ENCODE peak calls at places on chromosome 9, in nine cellular contexts. Z is C1 segment of cervical spinal cord; H is non-pigmented ciliary epithelial cell; L is WTC11; A is effector memory CD8-positive, alpha-beta T cell; S is activated T-helper 1 cell treated with anti-CD3 and anti-CD28 coated beads, Interleukin-2, amount 50 U/mL, for 16 hours; X is NCI-H2171; B is NCI-H774; M is cardiac fibroblast. W is an unnamed sample.

GRCh38 chr9:133990366-133991210 is 1.5 kb downstream of the VAV2 start:
- DNase-seq in Z (no peak), X (no peak), A (no peak), B (peak), S (no peak), L (peak), M (peak), H (no peak), W (no peak)

GRCh38 chr9:87109851-87110250 is 162.5 kb upstream of the GAS1 start:
- DNase-seq in A (no peak), X (no peak), H (peak), L (no peak), M (peak), B (no peak), Z (no peak), S (no peak), W (no peak)

GRCh38 chr9:76399831-76400230 is 5.6 kb upstream of the RFK start:
- DNase-seq in H (no peak), B (no peak), Z (no peak), S (no peak), A (no peak), M (no peak), L (no peak), X (no peak), W (no peak)

GRCh38 chr9:127118597-127119318 is 3.7 kb downstream of the ANGPTL2 start:
- DNase-seq in Z (no peak), A (no peak), M (no peak), B (no peak), X (no peak), S (no peak), L (no peak), H (no peak), W (peak)

GRCh38 chr9:89527084-89527483 is 29.2 kb upstream of the SEMA4D start:
- DNase-seq in H (no peak), X (no peak), A (no peak), S (no peak), B (no peak), L (no peak), Z (peak), M (no peak), W (no peak)

GRCh38 chr9:135959814-135960213 is 1.4 kb downstream of the UBAC1 start:
- DNase-seq in B (no peak), M (peak), X (no peak), A (no peak), L (no peak), Z (no peak), H (no peak), S (no peak), W (no peak)

GRCh38 chr9:134783699-134784039 is 96.9 kb upstream of the FCN2 start:
- DNase-seq in X (no peak), A (no peak), Z (no peak), B (no peak), H (no peak), M (peak), S (no peak), L (no peak), W (no peak)

GRCh38 chr9:123637940-123638634 is 282.1 kb downstream of the CRB2 start:
- DNase-seq in L (no peak), B (no peak), Z (no peak), A (peak), S (no peak), X (no peak), M (no peak), H (no peak), W (no peak)

GRCh38 chr9:38339496-38339895 is 53.0 kb upstream of the ALDH1B1 start:
- DNase-seq in S (no peak), A (no peak), M (peak), Z (no peak), B (no peak), X (no peak), H (no peak), L (no peak), W (peak)

GRCh38 chr9:77751341-77752091 is 103.4 kb upstream of the GNA14 start:
- DNase-seq in M (peak), B (peak), S (no peak), A (no peak), X (no peak), L (no peak), Z (no peak), H (peak), W (no peak)

GRCh38 chr9:37449877-37450632 is 15.2 kb downstream of the ZBTB5 start:
- DNase-seq in Z (peak), A (no peak), S (no peak), H (no peak), M (no peak), L (no peak), X (no peak), B (no peak), W (no peak)

GRCh38 chr9:37340961-37341360 is 81.5 kb upstream of the GRHPR start:
- DNase-seq in B (no peak), H (no peak), A (no peak), Z (no peak), L (no peak), M (no peak), S (no peak), X (no peak), W (no peak)

GRCh38 chr9:84111726-84112125 is 131.1 kb downstream of the RMI1 start:
- DNase-seq in M (peak), Z (no peak), B (no peak), X (no peak), H (no peak), L (no peak), A (no peak), S (no peak), W (no peak)

GRCh38 chr9:89750117-89750551 is 145.3 kb downstream of the GADD45G start:
- DNase-seq in L (no peak), A (no peak), S (no peak), M (no peak), X (no peak), Z (peak), H (no peak), B (peak), W (no peak)

GRCh38 chr9:81844131-81844567 is 84.1 kb upstream of the SPATA31D4 start:
- DNase-seq in S (no peak), H (no peak), X (no peak), A (no peak), M (no peak), Z (no peak), L (no peak), B (no peak), W (no peak)

GRCh38 chr9:115013998-115014397 is 83.6 kb upstream of the TNFSF8 start:
- DNase-seq in X (peak), Z (no peak), M (peak), S (peak), B (peak), L (peak), H (peak), A (peak), W (no peak)

GRCh38 chr9:2338770-2339169 is 282.8 kb upstream of the VLDLR start:
- DNase-seq in H (no peak), Z (no peak), M (no peak), B (no peak), S (no peak), A (no peak), X (no peak), L (no peak), W (no peak)

GRCh38 chr9:121626012-121626411 is 25.4 kb upstream of the DAB2IP start:
- DNase-seq in A (no peak), Z (no peak), B (no peak), X (no peak), H (no peak), S (no peak), M (no peak), L (no peak), W (no peak)

GRCh38 chr9:77764894-77765780 is 117.0 kb upstream of the GNA14 start:
- DNase-seq in B (no peak), A (no peak), S (no peak), L (no peak), H (peak), M (peak), X (peak), Z (no peak), W (no peak)

GRCh38 chr9:6564868-6565267 is 80.7 kb downstream of the GLDC start:
- DNase-seq in X (no peak), L (no peak), M (peak), B (no peak), H (no peak), A (no peak), Z (no peak), S (no peak), W (no peak)

GRCh38 chr9:6072442-6072841 is 57.0 kb upstream of the RANBP6 start:
- DNase-seq in B (no peak), A (no peak), S (no peak), Z (no peak), L (no peak), M (no peak), H (no peak), X (no peak), W (no peak)

GRCh38 chr9:136584401-136585328 is 38.8 kb upstream of the NOTCH1 start:
- DNase-seq in H (no peak), S (no peak), M (peak), B (no peak), L (no peak), Z (no peak), X (no peak), A (no peak), W (no peak)

GRCh38 chr9:13569706-13570423 is 290.4 kb upstream of the MPDZ start:
- DNase-seq in M (peak), H (no peak), Z (no peak), L (no peak), X (no peak), S (no peak), B (no peak), A (no peak), W (no peak)

GRCh38 chr9:1210954-1211353 is 160.8 kb downstream of the DMRT2 start:
- DNase-seq in A (no peak), B (no peak), S (no peak), Z (no peak), X (no peak), M (no peak), L (no peak), H (no peak), W (no peak)

GRCh38 chr9:130987054-130987453 is 21.9 kb upstream of the LAMC3 start:
- DNase-seq in S (no peak), X (no peak), Z (no peak), L (no peak), M (no peak), A (no peak), H (no peak), B (no peak), W (no peak)

GRCh38 chr9:130173462-130173876 is 1.3 kb downstream of the NCS1 start:
- DNase-seq in H (no peak), S (no peak), A (no peak), M (peak), B (no peak), X (no peak), L (no peak), Z (no peak), W (no peak)

GRCh38 chr9:100013573-100013972 is 85.2 kb downstream of the ERP44 start:
- DNase-seq in M (no peak), B (no peak), L (no peak), A (no peak), S (no peak), X (no peak), Z (no peak), H (no peak), W (no peak)

GRCh38 chr9:121839726-121840500 is 188.5 kb downstream of the DAB2IP start:
- DNase-seq in Z (no peak), X (no peak), A (no peak), B (no peak), S (no peak), L (no peak), M (no peak), H (no peak), W (no peak)

GRCh38 chr9:136614372-136614922 is 48.3 kb upstream of the EGFL7 start:
- DNase-seq in S (no peak), Z (no peak), L (no peak), A (no peak), M (peak), B (no peak), X (no peak), H (peak), W (no peak)

GRCh38 chr9:108087781-108088180 is 598.2 kb upstream of the KLF4 start:
- DNase-seq in L (no peak), Z (no peak), X (no peak), H (no peak), A (no peak), M (no peak), B (no peak), S (no peak), W (no peak)

GRCh38 chr9:79912641-79913040 is 340.9 kb downstream of the TLE4 start:
- DNase-seq in H (no peak), S (no peak), X (no peak), L (no peak), A (no peak), Z (no peak), M (peak), B (no peak), W (no peak)

GRCh38 chr9:133577463-133578112 is 31.6 kb downstream of the FAM163B start:
- DNase-seq in X (no peak), H (no peak), Z (no peak), B (no peak), S (no peak), A (no peak), L (no peak), M (no peak), W (no peak)

GRCh38 chr9:127095416-127095815 is 27.0 kb downstream of the ANGPTL2 start:
- DNase-seq in H (no peak), M (no peak), L (no peak), B (no peak), Z (no peak), S (no peak), X (no peak), A (no peak), W (no peak)

GRCh38 chr9:23438299-23438907 is 387.6 kb downstream of the ELAVL2 start:
- DNase-seq in H (no peak), M (no peak), Z (no peak), S (no peak), X (no peak), A (no peak), L (no peak), B (no peak), W (no peak)

GRCh38 chr9:137069508-137070071 is 767 bp downstream of the SAPCD2 start:
- DNase-seq in L (peak), B (no peak), A (no peak), S (no peak), Z (no peak), M (no peak), X (peak), H (no peak), W (no peak)

GRCh38 chr9:35615981-35616680 is 2.1 kb downstream of the CD72 start:
- DNase-seq in L (no peak), Z (no peak), H (no peak), S (no peak), X (no peak), B (no peak), A (no peak), M (no peak), W (no peak)

GRCh38 chr9:127707766-127708165 is 978 bp downstream of the CFAP157 start:
- DNase-seq in A (peak), Z (no peak), S (no peak), X (no peak), B (peak), L (no peak), M (no peak), H (no peak), W (no peak)

GRCh38 chr9:69131682-69132081 is 42.4 kb upstream of the TJP2 start:
- DNase-seq in B (no peak), S (no peak), H (peak), L (no peak), A (no peak), Z (no peak), X (no peak), M (peak), W (no peak)

GRCh38 chr9:132046456-132046855 is 33.2 kb downstream of the MED27 start:
- DNase-seq in L (no peak), S (no peak), X (no peak), H (no peak), B (no peak), Z (no peak), A (no peak), M (no peak), W (no peak)